ENCODE peak calls at places on chromosomes 7 and 10, in four cellular contexts. M is activated CD4-positive, alpha-beta T cell treated with anti-CD3 and anti-CD28 coated beads, Interleukin-2, amount 10 ng/mL, durations not matched to agents 7 days and 5 days; E is activated naive CD4-positive, alpha-beta T cell treated with anti-CD3 and anti-CD28 coated beads for 36 hours; H is stimulated activated naive CD4-positive, alpha-beta T cell treated with Interleukin-2 at 50 U/mL for 16 hours. F is an unnamed sample.

GRCh38 chr10:45408421-45409319 is 34.7 kb downstream of the ALOX5 start:
- DNase-seq in H (no peak), E (no peak), M (no peak), F (peak; percentile 66)

GRCh38 chr10:26408858-26409494 is 29.2 kb upstream of the APBB1IP start:
- DNase-seq in M (no peak), E (no peak), H (no peak), F (no peak)

GRCh38 chr7:128056901-128057300 is 25.7 kb upstream of the LRRC4 start:
- DNase-seq in H (no peak), E (no peak), M (no peak), F (no peak)

GRCh38 chr10:54266395-54266794 is 534.6 kb downstream of the PCDH15 start:
- DNase-seq in H (no peak), E (no peak), M (no peak), F (no peak)

GRCh38 chr7:32952876-32953275 is 4.4 kb upstream of the FKBP9 start:
- DNase-seq in M (no peak), E (no peak), H (no peak), F (no peak)

GRCh38 chr10:133277277-133277992 is 767 bp upstream of the ADAM8 start:
- DNase-seq in M (no peak), E (no peak), H (no peak), F (peak; percentile 5)

GRCh38 chr10:112374724-112375541 is 1.0 kb downstream of the ACSL5 start:
- DNase-seq in E (peak; percentile 46), H (no peak), M (peak; percentile 25), F (peak; percentile 23)

GRCh38 chr10:48340734-48341133 is 34.3 kb downstream of the MAPK8 start:
- DNase-seq in E (no peak), M (no peak), H (no peak), F (no peak)

GRCh38 chr10:83078160-83078559 is 1061.1 kb upstream of the GHITM start:
- DNase-seq in M (no peak), E (no peak), H (no peak), F (peak; percentile 24)

GRCh38 chr7:43868181-43868580 is 1.1 kb downstream of the MRPS24 start:
- DNase-seq in H (no peak), M (no peak), E (no peak), F (peak; percentile 87)

GRCh38 chr7:40551685-40552576 is 417.1 kb downstream of the SUGCT start:
- DNase-seq in M (no peak), E (peak; percentile 11), H (no peak), F (peak; percentile 74)

GRCh38 chr10:61271127-61271780 is 181.9 kb downstream of the TMEM26 start:
- DNase-seq in H (no peak), E (no peak), M (no peak), F (no peak)

GRCh38 chr10:69968830-69969229 is 83.8 kb upstream of the MACROH2A2 start:
- DNase-seq in E (no peak), M (no peak), H (no peak), F (no peak)

GRCh38 chr7:151361193-151361959 is 19.8 kb downstream of the NUB1 start:
- DNase-seq in H (no peak), E (no peak), M (no peak), F (no peak)

GRCh38 chr10:99924451-99924850 is 85.3 kb downstream of the DNMBP start:
- DNase-seq in M (no peak), H (no peak), E (no peak), F (no peak)

GRCh38 chr7:92987095-92987494 is 130.7 kb downstream of the SAMD9 start:
- DNase-seq in M (no peak), E (no peak), H (no peak), F (no peak)

GRCh38 chr7:3194501-3195141 is 106.4 kb upstream of the SDK1 start:
- DNase-seq in E (peak; percentile 7), H (no peak), M (no peak), F (no peak)

GRCh38 chr7:129338450-129338849 is 95.8 kb upstream of the STRIP2 start:
- DNase-seq in E (no peak), H (no peak), M (no peak), F (no peak)

GRCh38 chr7:139777304-139777890 is 401 bp downstream of the HIPK2 start:
- DNase-seq in H (peak; percentile 37), E (peak; percentile 45), M (peak; percentile 42), F (peak; percentile 50)

GRCh38 chr10:24438800-24439199 is 229.9 kb downstream of the KIAA1217 start:
- DNase-seq in M (no peak), H (no peak), E (no peak), F (no peak)

GRCh38 chr10:106741131-106741530 is 423.4 kb downstream of the SORCS1 start:
- DNase-seq in H (no peak), E (no peak), M (no peak), F (no peak)

GRCh38 chr10:128943111-128943510 is 523.9 kb upstream of the MGMT start:
- DNase-seq in H (no peak), M (no peak), E (no peak), F (no peak)

GRCh38 chr10:64170791-64171190 is 649.6 kb downstream of the REEP3 start:
- DNase-seq in H (no peak), E (no peak), M (no peak), F (no peak)

GRCh38 chr7:17697128-17697881 is 243.0 kb downstream of the SNX13 start:
- DNase-seq in M (no peak), E (no peak), H (no peak), F (no peak)

GRCh38 chr10:75388082-75388481 is 13.5 kb downstream of the ZNF503 start:
- DNase-seq in E (no peak), M (no peak), H (no peak), F (no peak)

GRCh38 chr7:106041140-106041717 is 70.9 kb downstream of the SYPL1 start:
- DNase-seq in M (peak; percentile 26), E (peak; percentile 53), H (no peak), F (peak; percentile 40)

GRCh38 chr7:68726386-68726785 is 871.9 kb upstream of the AUTS2 start:
- DNase-seq in E (no peak), M (no peak), H (no peak), F (no peak)

GRCh38 chr10:79816-80215 is 30.7 kb upstream of the TUBB8 start:
- DNase-seq in M (no peak), H (no peak), E (no peak), F (no peak)

GRCh38 chr7:151432658-151433521 is 7.1 kb downstream of the CRYGN start:
- DNase-seq in E (peak; percentile 91), H (peak; percentile 41), M (peak; percentile 72), F (peak; percentile 30)

GRCh38 chr10:73368238-73368637 is 9.6 kb upstream of the CFAP70 start:
- DNase-seq in E (no peak), H (no peak), M (no peak), F (no peak)

GRCh38 chr10:72308320-72308987 is 34.7 kb downstream of the DDIT4 start:
- DNase-seq in H (no peak), E (peak; percentile 73), M (peak; percentile 40), F (peak; percentile 5)

F was measured in MM.1S.